ENCODE peak calls at places on chromosomes 4 and X, in six cellular contexts. S is fibroblast of lung, U is mucosa of descending colon, E is epithelial cell of proximal tubule, K is GM20000, Q is IMR-90. L is an unnamed sample.

GRCh38 chr4:101232074-101232776 is 115.1 kb downstream of the PPP3CA start:
- DNase-seq in S (peak), U (no peak), E (no peak), K (no peak), Q (peak), L (no peak)

GRCh38 chr4:87219648-87220093 is 747 bp downstream of the KLHL8 start:
- DNase-seq in S (peak), U (peak), E (no peak), K (peak), Q (peak), L (peak)

GRCh38 chr4:144667500-144667899 is 21.5 kb downstream of the HHIP start:
- DNase-seq in S (peak), U (no peak), E (peak), K (no peak), Q (no peak), L (no peak)

GRCh38 chr4:121658125-121658524 is 38.7 kb downstream of the ANXA5 start:
- DNase-seq in S (no peak), U (no peak), E (peak), K (no peak), Q (no peak), L (no peak)

GRCh38 chrX:10109695-10110094 is 47.1 kb upstream of the CLCN4 start:
- DNase-seq in S (no peak), U (peak), E (no peak), K (no peak), Q (no peak), L (peak)

GRCh38 chr4:116358633-116359222 is 726.6 kb downstream of the TRAM1L1 start:
- DNase-seq in S (peak), U (no peak), E (peak), K (peak), Q (peak), L (peak)

GRCh38 chr4:26780524-26780923 is 80.1 kb upstream of the STIM2 start:
- DNase-seq in S (peak), U (no peak), E (peak), K (no peak), Q (peak), L (no peak)

GRCh38 chr4:182807841-182808548 is 109.2 kb downstream of the DCTD start:
- DNase-seq in S (no peak), U (no peak), E (no peak), K (no peak), Q (no peak), L (no peak)

GRCh38 chrX:70774223-70774622 is 134.3 kb downstream of the TEX11 start:
- DNase-seq in S (no peak), U (no peak), E (no peak), K (no peak), Q (no peak), L (no peak)

GRCh38 chr4:187811586-187811985 is 184.0 kb upstream of the ZFP42 start:
- DNase-seq in S (no peak), U (no peak), E (no peak), K (no peak), Q (no peak), L (no peak)

GRCh38 chrX:26466387-26466786 is 250.4 kb downstream of the MAGEB5 start:
- DNase-seq in S (no peak), U (no peak), E (no peak), K (no peak), Q (no peak), L (no peak)

GRCh38 chrX:26470946-26471345 is 255.0 kb downstream of the MAGEB5 start:
- DNase-seq in S (no peak), U (no peak), E (no peak), K (no peak), Q (no peak), L (no peak)
- TF ChIP-seq CTCF in S (no peak), U (no peak), E (no peak), K (no peak), Q (no peak), L (no peak)

DNA sequence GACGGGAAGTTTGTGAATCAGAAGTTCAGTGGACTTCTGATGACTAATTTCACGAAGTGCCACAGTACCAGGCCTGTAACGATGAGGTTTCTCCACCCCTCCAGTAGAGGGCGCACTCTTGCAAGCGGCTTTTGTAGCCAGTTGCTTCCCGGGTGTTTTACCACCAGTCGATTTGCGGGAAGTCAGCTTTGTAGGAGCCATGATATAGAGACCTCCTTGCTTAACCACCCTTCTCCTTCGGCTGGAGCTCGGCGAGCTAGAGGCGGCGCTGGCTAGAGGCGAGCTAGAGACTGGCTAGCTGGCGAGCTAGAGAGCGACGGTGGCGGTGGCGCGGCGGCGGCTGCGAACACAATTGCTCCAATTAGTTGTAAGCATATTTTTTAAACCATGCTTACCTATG is 72.0 kb downstream of the IL1RAPL1 start:
- DNase-seq in S (no peak), U (no peak), E (no peak), K (no peak), Q (no peak), L (no peak)
- TF ChIP-seq CTCF in S (no peak), U (no peak), E (peak), K (no peak), Q (no peak), L (peak)

DNA sequence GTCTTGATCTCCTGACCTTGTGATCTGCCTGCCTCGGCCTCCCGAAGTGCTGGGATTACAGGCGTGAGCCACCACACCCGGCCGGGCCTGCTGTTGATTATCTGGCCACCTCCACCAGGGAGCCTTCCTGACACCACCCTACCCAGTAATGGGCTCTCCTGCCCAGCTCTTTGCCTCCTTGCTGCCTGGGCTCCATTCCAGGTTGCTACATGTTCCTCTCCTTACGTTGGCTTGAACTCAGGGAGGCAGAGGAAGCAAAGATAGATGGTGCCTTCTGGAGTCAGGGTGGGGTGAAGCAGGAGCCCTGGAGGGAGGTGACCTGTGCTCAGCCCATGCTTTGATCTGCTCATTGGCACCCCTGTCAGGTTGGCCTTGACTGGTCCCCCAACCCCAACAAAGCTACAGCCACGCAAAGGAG is 26.3 kb downstream of the FLNA start:
- DNase-seq in S (no peak), U (peak), E (no peak), K (no peak), Q (no peak), L (no peak)
- TF ChIP-seq CTCF in S (no peak), U (no peak), E (no peak), K (no peak), Q (no peak), L (no peak)

GRCh38 chr4:38757945-38758344 is 24.8 kb downstream of the TLR10 start:
- DNase-seq in S (no peak), U (no peak), E (no peak), K (no peak), Q (no peak), L (no peak)
- TF ChIP-seq CTCF in S (peak), U (peak), E (peak), K (peak), Q (no peak), L (peak)

L was measured in GM13977.